ENCODE peak calls at places on chromosome 15, in five cellular contexts. M is AG10803; A is NCI-H2081; J is stimulated activated CD4-positive, alpha-beta T cell treated with anti-CD3 and anti-CD28 coated beads, Interleukin-15, amount 100 ng/mL, for 24 hours; F is activated CD8-positive, alpha-beta memory T cell treated with anti-CD3 and anti-CD28 coated beads for 24 hours. X is an unnamed sample.

GRCh38 chr15:47477253-47477652 is 240.1 kb upstream of the SEMA6D start:
- DNase-seq in M (no peak), J (no peak), F (no peak), A (no peak), X (peak)

GRCh38 chr15:100021653-100022052 is 288.4 kb upstream of the LYSMD4 start:
- DNase-seq in J (no peak), M (no peak), F (no peak), A (no peak), X (no peak)

GRCh38 chr15:46636220-46636619 is 1001.4 kb downstream of the SQOR start:
- DNase-seq in J (no peak), F (no peak), M (no peak), A (no peak), X (no peak)

GRCh38 chr15:67241132-67241855 is 13.2 kb downstream of the AAGAB start:
- DNase-seq in A (no peak), J (peak), M (no peak), F (no peak), X (no peak)

GRCh38 chr15:40739854-40740253 is 15.2 kb downstream of the RMDN3 start:
- DNase-seq in A (no peak), F (no peak), J (no peak), M (no peak), X (no peak)

GRCh38 chr15:59178151-59178705 is 28.4 kb upstream of the LDHAL6B start:
- DNase-seq in M (no peak), A (no peak), F (no peak), J (no peak), X (no peak)

GRCh38 chr15:99253381-99254090 is 2.3 kb downstream of the LRRC28 start:
- DNase-seq in A (no peak), J (peak), M (peak), F (no peak), X (peak)

GRCh38 chr15:70853855-70854668 is at the start of gene LARP6:
- DNase-seq in M (peak), A (peak), J (peak), F (peak), X (peak)

GRCh38 chr15:62112051-62112450 is 45.3 kb downstream of the C2CD4A start:
- DNase-seq in M (no peak), F (no peak), J (no peak), A (no peak), X (no peak)

GRCh38 chr15:34837246-34838016 is 42.1 kb upstream of the ACTC1 start:
- DNase-seq in A (no peak), F (no peak), M (peak), J (no peak), X (peak)

GRCh38 chr15:48975713-48976419 is 12.1 kb upstream of the SHC4 start:
- DNase-seq in A (peak), F (peak), J (peak), M (peak), X (peak)